ENCODE peak calls at places on chromosomes 2 and 18, in six cellular contexts. U, E, K, O, L and T are unnamed samples.

GRCh38 chr2:81786809-81787208 is 1482.3 kb upstream of the LRRTM1 start:
- DNase-seq in K (no peak), E (no peak), L (no peak), O (no peak), U (no peak), T (no peak)

GRCh38 chr18:44321868-44322590 is 358.7 kb upstream of the SETBP1 start:
- DNase-seq in O (no peak), U (no peak), E (no peak), K (no peak), L (no peak), T (no peak)

GRCh38 chr2:152097291-152098032 is 1.4 kb downstream of the CACNB4 start:
- DNase-seq in L (no peak), E (no peak), K (no peak), U (no peak), O (no peak), T (no peak)

GRCh38 chr2:188382107-188382506 is 90.4 kb downstream of the GULP1 start:
- DNase-seq in U (no peak), L (no peak), O (no peak), E (no peak), K (no peak), T (no peak)

GRCh38 chr2:128487650-128488387 is 169.2 kb upstream of the HS6ST1 start:
- DNase-seq in U (no peak), L (no peak), O (no peak), K (no peak), E (peak), T (no peak)

GRCh38 chr2:84894131-84894586 is 11.3 kb upstream of the TMSB10 start:
- DNase-seq in U (no peak), O (no peak), L (no peak), K (no peak), E (peak), T (no peak)

GRCh38 chr18:12628706-12629702 is 28.9 kb downstream of the SPIRE1 start:
- DNase-seq in U (no peak), O (no peak), L (no peak), K (no peak), E (no peak), T (no peak)

GRCh38 chr18:72530622-72531021 is 13.5 kb downstream of the CBLN2 start:
- DNase-seq in U (no peak), E (no peak), L (no peak), O (no peak), K (no peak), T (no peak)

GRCh38 chr18:76395609-76396008 is 99.4 kb downstream of the ZNF516 start:
- DNase-seq in K (no peak), U (no peak), E (no peak), O (no peak), L (no peak), T (no peak)

GRCh38 chr2:179751184-179751809 is 110.1 kb downstream of the ZNF385B start:
- DNase-seq in U (no peak), O (no peak), E (no peak), L (no peak), K (no peak), T (no peak)

GRCh38 chr18:58766164-58766563 is 94.9 kb downstream of the MALT1 start:
- DNase-seq in O (no peak), L (no peak), U (no peak), E (peak), K (no peak), T (no peak)

GRCh38 chr2:238320648-238321281 is 447 bp downstream of the TRAF3IP1 start:
- DNase-seq in E (no peak), L (no peak), O (no peak), U (no peak), K (no peak), T (peak)

GRCh38 chr2:147100406-147101035 is 744.3 kb upstream of the ACVR2A start:
- DNase-seq in O (no peak), E (no peak), U (no peak), L (no peak), K (no peak), T (no peak)

GRCh38 chr2:158756331-158756730 is 38.8 kb upstream of the DAPL1 start:
- DNase-seq in E (no peak), K (no peak), U (no peak), O (no peak), L (no peak), T (no peak)

GRCh38 chr2:176678571-176678970 is 409.3 kb downstream of the MTX2 start:
- DNase-seq in O (no peak), E (no peak), U (no peak), L (no peak), K (no peak), T (no peak)

GRCh38 chr18:67133669-67134068 is 382.9 kb downstream of the DSEL start:
- DNase-seq in K (no peak), O (no peak), U (no peak), L (no peak), E (no peak), T (no peak)

GRCh38 chr18:62637807-62638687 is 77.3 kb upstream of the PHLPP1 start:
- DNase-seq in U (peak), K (peak), O (peak), L (peak), E (peak), T (no peak)

GRCh38 chr2:127185093-127185492 is 35.0 kb downstream of the CYP27C1 start:
- DNase-seq in E (no peak), K (no peak), U (no peak), L (no peak), O (no peak), T (no peak)

GRCh38 chr2:88187038-88187676 is 17.0 kb downstream of the THNSL2 start:
- DNase-seq in K (no peak), O (peak), E (peak), L (no peak), U (no peak), T (peak)